ENCODE peak calls at places on chromosome 16, in ten cellular contexts. W, J, S, A, Q, L, C, P, G and E are unnamed samples.

GRCh38 chr16:13084331-13084730 is 182.9 kb downstream of the SHISA9 start:
- DNase-seq in W (no peak), J (no peak), S (no peak), A (no peak), Q (no peak), L (no peak), C (no peak), P (no peak), G (no peak), E (no peak)

GRCh38 chr16:50774960-50775359 is 33.1 kb downstream of the CYLD start:
- DNase-seq in W (no peak), J (no peak), S (no peak), A (no peak), Q (no peak), L (no peak), C (no peak), P (no peak), G (no peak), E (no peak)

GRCh38 chr16:78464833-78465232 is 365.4 kb downstream of the WWOX start:
- DNase-seq in W (no peak), J (no peak), S (no peak), A (no peak), Q (no peak), L (no peak), C (no peak), P (no peak), G (no peak), E (no peak)

GRCh38 chr16:70634861-70635260 is 11.5 kb upstream of the IL34 start:
- DNase-seq in W (no peak), J (peak; percentile 58), S (no peak), A (no peak), Q (no peak), L (peak; percentile 41), C (no peak), P (no peak), G (no peak), E (no peak)

GRCh38 chr16:12976491-12976890 is 75.1 kb downstream of the SHISA9 start:
- DNase-seq in W (no peak), J (no peak), S (no peak), A (no peak), Q (no peak), L (no peak), C (no peak), P (no peak), G (no peak), E (no peak)

GRCh38 chr16:56294599-56294998 is 103.3 kb downstream of the GNAO1 start:
- DNase-seq in W (no peak), J (peak; percentile 14), S (no peak), A (no peak), Q (no peak), L (peak; percentile 51), C (no peak), P (no peak), G (no peak), E (no peak)

GRCh38 chr16:24541534-24541933 is 2.2 kb downstream of the RBBP6 start:
- DNase-seq in W (no peak), J (no peak), S (no peak), A (no peak), Q (no peak), L (no peak), C (no peak), P (no peak), G (no peak), E (no peak)

GRCh38 chr16:49980166-49980565 is 44.9 kb upstream of the CNEP1R1 start:
- DNase-seq in W (no peak), J (no peak), S (no peak), A (no peak), Q (no peak), L (peak; percentile 41), C (no peak), P (no peak), G (no peak), E (no peak)

GRCh38 chr16:56347670-56348069 is 77.7 kb downstream of the AMFR start:
- DNase-seq in W (peak; percentile 27), J (no peak), S (no peak), A (peak; percentile 33), Q (no peak), L (no peak), C (no peak), P (no peak), G (no peak), E (no peak)

GRCh38 chr16:71408536-71408935 is 33.3 kb downstream of the TLE7 start:
- DNase-seq in W (no peak), J (no peak), S (no peak), A (no peak), Q (no peak), L (no peak), C (peak; percentile 26), P (no peak), G (no peak), E (no peak)

GRCh38 chr16:84514874-84515835 is 10.7 kb upstream of the MEAK7 start:
- DNase-seq in W (peak; percentile 69), J (no peak), S (peak; percentile 62), A (peak; percentile 87), Q (no peak), L (no peak), C (no peak), P (no peak), G (peak; percentile 76), E (peak; percentile 94)

GRCh38 chr16:89378947-89379771 is 111.2 kb downstream of the ANKRD11 start:
- DNase-seq in W (no peak), J (peak; percentile 50), S (no peak), A (no peak), Q (no peak), L (no peak), C (peak; percentile 55), P (no peak), G (peak; percentile 34), E (no peak)

GRCh38 chr16:50692644-50692998 is 785 bp upstream of the NOD2 start:
- DNase-seq in W (no peak), J (no peak), S (no peak), A (no peak), Q (no peak), L (no peak), C (no peak), P (no peak), G (no peak), E (no peak)

DNA sequence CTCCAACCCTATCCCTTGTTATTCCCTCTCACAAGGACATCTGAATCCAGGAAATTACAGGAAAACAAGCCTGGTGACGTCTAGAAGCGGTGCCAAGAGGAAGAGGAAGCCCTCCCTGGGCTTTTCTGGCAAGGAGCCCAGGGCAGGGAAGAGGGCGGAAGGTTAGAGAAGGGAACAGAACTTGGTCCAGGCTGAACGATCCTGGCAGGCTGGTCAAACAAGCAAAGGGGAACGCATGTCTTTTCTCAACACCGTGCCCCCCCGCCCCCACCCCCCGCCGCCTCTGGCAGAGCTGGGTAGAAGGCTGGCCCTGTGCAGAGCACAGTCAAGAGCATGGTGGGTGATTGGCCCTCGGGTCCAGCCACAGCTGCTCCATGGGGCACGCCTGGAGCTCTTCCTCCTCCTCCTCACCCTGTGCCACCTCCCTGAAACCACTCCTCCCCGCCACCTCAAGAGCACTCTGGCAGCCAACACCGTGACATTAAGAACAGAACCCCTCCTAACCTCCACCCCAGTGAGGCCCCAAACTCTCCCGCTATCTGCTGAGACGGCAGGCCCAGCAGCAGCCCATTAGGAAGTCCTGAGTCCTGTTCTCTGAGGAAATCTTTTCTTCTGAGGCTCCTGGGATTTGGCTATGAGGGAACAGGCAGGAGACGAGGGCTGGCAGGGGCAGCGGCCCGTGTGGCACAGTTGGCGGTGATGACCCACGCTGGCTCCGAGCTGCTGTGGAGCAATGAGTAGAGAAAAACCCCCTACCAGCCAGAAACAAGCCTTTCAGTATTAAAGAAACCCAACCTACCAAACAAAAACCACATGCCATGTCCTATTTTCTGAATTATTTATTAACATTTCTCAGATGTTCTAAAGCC is 7.3 kb downstream of the C16orf86 start:
- DNase-seq in W (peak; percentile 84), J (peak; percentile 35), S (peak; percentile 75), A (peak; percentile 85), Q (no peak), L (peak; percentile 42), C (peak; percentile 84), P (peak; percentile 74), G (no peak), E (no peak)
- H3K4me3 ChIP-seq in W (no peak overlapping the region), J (no peak overlapping the region), S (no peak overlapping the region), A (no peak overlapping the region), Q (no peak overlapping the region), L (no peak overlapping the region), C (no peak overlapping the region), P (no peak overlapping the region), G (no peak overlapping the region), E (no peak overlapping the region)

DNA sequence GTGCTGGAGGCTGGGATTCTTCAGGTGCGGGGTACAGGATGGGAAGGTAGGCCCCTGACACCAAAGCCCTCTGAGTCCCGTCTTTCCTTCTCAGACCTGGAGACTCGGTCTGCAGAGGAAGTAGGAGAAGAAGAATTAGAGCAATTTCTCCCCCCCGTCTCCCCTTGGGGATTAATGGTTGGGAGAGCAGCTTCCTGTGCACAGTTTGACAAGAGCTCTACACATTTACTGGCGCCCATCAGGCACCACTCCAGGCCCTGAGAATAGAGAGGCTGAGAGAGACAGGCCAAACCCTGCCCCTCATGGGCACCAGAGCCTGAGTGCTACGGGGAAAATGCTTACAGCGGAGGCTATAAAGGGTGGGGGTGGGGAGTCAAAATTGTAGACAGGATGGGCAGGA is 3.5 kb upstream of the C16orf74 start:
- DNase-seq in W (no peak), J (no peak), S (no peak), A (no peak), Q (no peak), L (no peak), C (no peak), P (no peak), G (peak; percentile 78), E (no peak)
- H3K4me3 ChIP-seq in W (no peak overlapping the region), J (no peak overlapping the region), S (no peak overlapping the region), A (no peak overlapping the region), Q (no peak overlapping the region), L (no peak overlapping the region), C (no peak overlapping the region), P (no peak overlapping the region), G (peak overlapping the region; percentile 47), E (no peak overlapping the region)

DNA sequence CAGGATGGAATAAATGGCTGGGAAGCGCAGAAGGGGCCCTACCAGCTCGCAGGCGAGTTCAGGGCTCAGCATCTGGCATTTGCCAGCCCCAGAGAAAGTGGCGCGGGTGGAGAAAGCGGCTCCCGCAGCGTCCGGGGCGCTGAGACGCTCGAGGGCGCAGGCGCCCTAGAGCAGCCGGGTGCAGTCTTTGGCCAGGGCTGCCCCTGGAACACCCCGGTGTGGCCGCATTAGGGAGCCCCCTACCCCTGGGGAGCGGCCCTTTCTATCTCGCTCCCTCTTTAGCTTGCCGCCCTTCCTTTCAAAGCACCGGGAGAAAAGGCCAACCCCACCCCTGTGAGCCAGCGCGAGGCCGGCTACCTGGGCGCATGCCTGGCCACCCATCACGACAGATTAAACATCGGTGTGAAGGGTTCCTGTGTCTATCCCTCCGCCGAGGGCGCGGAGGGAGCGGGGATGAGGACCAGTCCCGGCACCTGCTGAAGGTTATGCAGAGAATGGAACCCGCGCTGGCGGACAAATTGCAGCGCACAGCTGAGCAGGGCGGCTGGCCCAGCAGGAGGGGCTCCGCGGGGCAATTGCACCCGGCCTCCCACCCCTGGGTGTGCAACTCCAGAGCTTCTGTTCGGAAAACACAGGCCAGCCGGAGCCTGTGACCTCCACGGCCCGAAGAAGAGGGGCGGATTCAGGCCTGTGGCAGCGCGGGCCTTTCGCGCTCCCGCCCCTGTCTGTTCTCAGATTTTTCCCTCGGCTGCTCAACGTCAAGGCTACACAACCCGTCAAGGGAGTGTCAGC is 15.6 kb upstream of the FOXF1 start:
- DNase-seq in W (no peak), J (no peak), S (no peak), A (no peak), Q (no peak), L (no peak), C (peak; percentile 91), P (no peak), G (no peak), E (no peak)
- H3K4me3 ChIP-seq in W (no peak overlapping the region), J (no peak overlapping the region), S (peak overlapping the region; percentile 16), A (no peak overlapping the region), Q (no peak overlapping the region), L (no peak overlapping the region), C (peak overlapping the region; percentile 68), P (no peak overlapping the region), G (no peak overlapping the region), E (no peak overlapping the region)

GRCh38 chr16:85968041-85968920 is 69.3 kb downstream of the IRF8 start:
- DNase-seq in W (no peak), J (no peak), S (no peak), A (no peak), Q (no peak), L (peak; percentile 9), C (no peak), P (no peak), G (no peak), E (no peak)
- H3K4me3 ChIP-seq in W (no peak overlapping the region), J (no peak overlapping the region), S (no peak overlapping the region), A (no peak overlapping the region), Q (no peak overlapping the region), L (no peak overlapping the region), C (no peak overlapping the region), P (no peak overlapping the region), G (no peak overlapping the region), E (no peak overlapping the region)